ENCODE peak calls at places on chromosomes 3 and 15, in ten cellular contexts. One of them, this sample, is unnamed.

GRCh38 chr3:161314836-161315391 is 56.4 kb downstream of the SPTSSB start:
- DNase-seq in stimulated activated naive CD4-positive, alpha-beta T cell treated with Interleukin-2 at 50 U/mL for 16 hours: no peak
- DNase-seq in body of pancreas: no peak
- DNase-seq in left colon: no peak
- DNase-seq in B cell: no peak
- DNase-seq in activated CD4-positive, alpha-beta T cell treated with anti-CD3 and anti-CD28 coated beads for 24 hours: no peak
- DNase-seq in CD4-positive, alpha-beta T cell: no peak
- DNase-seq in NCI-H460: no peak
- DNase-seq in NCI-H1092 treated with DMSO at 0.1 percent for 48 hours: no peak
- DNase-seq in activated CD4-positive, CD25-positive, alpha-beta regulatory T cell: no peak
- DNase-seq in this sample: no peak

GRCh38 chr3:31004025-31004678 is 109.7 kb upstream of the GADL1 start:
- DNase-seq in stimulated activated naive CD4-positive, alpha-beta T cell treated with Interleukin-2 at 50 U/mL for 16 hours: no peak
- DNase-seq in body of pancreas: no peak
- DNase-seq in left colon: no peak
- DNase-seq in B cell: no peak
- DNase-seq in activated CD4-positive, alpha-beta T cell treated with anti-CD3 and anti-CD28 coated beads for 24 hours: no peak
- DNase-seq in CD4-positive, alpha-beta T cell: no peak
- DNase-seq in NCI-H460: no peak
- DNase-seq in NCI-H1092 treated with DMSO at 0.1 percent for 48 hours: no peak
- DNase-seq in activated CD4-positive, CD25-positive, alpha-beta regulatory T cell: no peak
- DNase-seq in this sample: no peak

GRCh38 chr3:175526609-175527280 is 667.6 kb downstream of the NAALADL2 start:
- DNase-seq in stimulated activated naive CD4-positive, alpha-beta T cell treated with Interleukin-2 at 50 U/mL for 16 hours: no peak
- DNase-seq in body of pancreas: no peak
- DNase-seq in left colon: no peak
- DNase-seq in B cell: peak
- DNase-seq in activated CD4-positive, alpha-beta T cell treated with anti-CD3 and anti-CD28 coated beads for 24 hours: no peak
- DNase-seq in CD4-positive, alpha-beta T cell: no peak
- DNase-seq in NCI-H460: no peak
- DNase-seq in NCI-H1092 treated with DMSO at 0.1 percent for 48 hours: no peak
- DNase-seq in activated CD4-positive, CD25-positive, alpha-beta regulatory T cell: no peak
- DNase-seq in this sample: no peak

GRCh38 chr15:98958918-98959639 is 48.5 kb downstream of the PGPEP1L start:
- DNase-seq in stimulated activated naive CD4-positive, alpha-beta T cell treated with Interleukin-2 at 50 U/mL for 16 hours: no peak
- DNase-seq in body of pancreas: no peak
- DNase-seq in left colon: no peak
- DNase-seq in B cell: no peak
- DNase-seq in activated CD4-positive, alpha-beta T cell treated with anti-CD3 and anti-CD28 coated beads for 24 hours: no peak
- DNase-seq in CD4-positive, alpha-beta T cell: no peak
- DNase-seq in NCI-H460: no peak
- DNase-seq in NCI-H1092 treated with DMSO at 0.1 percent for 48 hours: no peak
- DNase-seq in activated CD4-positive, CD25-positive, alpha-beta regulatory T cell: no peak
- DNase-seq in this sample: no peak

GRCh38 chr15:62706361-62706760 is 336.2 kb upstream of the TPM1 start:
- DNase-seq in stimulated activated naive CD4-positive, alpha-beta T cell treated with Interleukin-2 at 50 U/mL for 16 hours: no peak
- DNase-seq in body of pancreas: no peak
- DNase-seq in left colon: no peak
- DNase-seq in B cell: no peak
- DNase-seq in activated CD4-positive, alpha-beta T cell treated with anti-CD3 and anti-CD28 coated beads for 24 hours: no peak
- DNase-seq in CD4-positive, alpha-beta T cell: no peak
- DNase-seq in NCI-H460: no peak
- DNase-seq in NCI-H1092 treated with DMSO at 0.1 percent for 48 hours: no peak
- DNase-seq in activated CD4-positive, CD25-positive, alpha-beta regulatory T cell: no peak
- DNase-seq in this sample: no peak

GRCh38 chr3:196694202-196694638 is 17.8 kb downstream of the CEP19 start:
- DNase-seq in stimulated activated naive CD4-positive, alpha-beta T cell treated with Interleukin-2 at 50 U/mL for 16 hours: no peak
- DNase-seq in body of pancreas: no peak
- DNase-seq in left colon: no peak
- DNase-seq in B cell: peak
- DNase-seq in activated CD4-positive, alpha-beta T cell treated with anti-CD3 and anti-CD28 coated beads for 24 hours: no peak
- DNase-seq in CD4-positive, alpha-beta T cell: no peak
- DNase-seq in NCI-H460: no peak
- DNase-seq in NCI-H1092 treated with DMSO at 0.1 percent for 48 hours: no peak
- DNase-seq in activated CD4-positive, CD25-positive, alpha-beta regulatory T cell: no peak
- DNase-seq in this sample: no peak

GRCh38 chr3:77325702-77326101 is 285.8 kb downstream of the ROBO2 start:
- DNase-seq in stimulated activated naive CD4-positive, alpha-beta T cell treated with Interleukin-2 at 50 U/mL for 16 hours: no peak
- DNase-seq in body of pancreas: no peak
- DNase-seq in left colon: no peak
- DNase-seq in B cell: no peak
- DNase-seq in activated CD4-positive, alpha-beta T cell treated with anti-CD3 and anti-CD28 coated beads for 24 hours: no peak
- DNase-seq in CD4-positive, alpha-beta T cell: no peak
- DNase-seq in NCI-H460: no peak
- DNase-seq in NCI-H1092 treated with DMSO at 0.1 percent for 48 hours: no peak
- DNase-seq in activated CD4-positive, CD25-positive, alpha-beta regulatory T cell: no peak
- DNase-seq in this sample: no peak

GRCh38 chr3:54120657-54121403 is 1.5 kb upstream of the CACNA2D3 start:
- DNase-seq in stimulated activated naive CD4-positive, alpha-beta T cell treated with Interleukin-2 at 50 U/mL for 16 hours: no peak
- DNase-seq in body of pancreas: peak
- DNase-seq in left colon: no peak
- DNase-seq in B cell: no peak
- DNase-seq in activated CD4-positive, alpha-beta T cell treated with anti-CD3 and anti-CD28 coated beads for 24 hours: no peak
- DNase-seq in CD4-positive, alpha-beta T cell: no peak
- DNase-seq in NCI-H460: no peak
- DNase-seq in NCI-H1092 treated with DMSO at 0.1 percent for 48 hours: peak
- DNase-seq in activated CD4-positive, CD25-positive, alpha-beta regulatory T cell: no peak
- DNase-seq in this sample: no peak

GRCh38 chr3:38580450-38581382 is 68.8 kb downstream of the SCN5A start:
- DNase-seq in stimulated activated naive CD4-positive, alpha-beta T cell treated with Interleukin-2 at 50 U/mL for 16 hours: no peak
- DNase-seq in body of pancreas: no peak
- DNase-seq in left colon: peak
- DNase-seq in B cell: no peak
- DNase-seq in activated CD4-positive, alpha-beta T cell treated with anti-CD3 and anti-CD28 coated beads for 24 hours: no peak
- DNase-seq in CD4-positive, alpha-beta T cell: no peak
- DNase-seq in NCI-H460: no peak
- DNase-seq in NCI-H1092 treated with DMSO at 0.1 percent for 48 hours: no peak
- DNase-seq in activated CD4-positive, CD25-positive, alpha-beta regulatory T cell: no peak
- DNase-seq in this sample: no peak

GRCh38 chr15:52008698-52009434 is 10.2 kb upstream of the MAPK6 start:
- DNase-seq in stimulated activated naive CD4-positive, alpha-beta T cell treated with Interleukin-2 at 50 U/mL for 16 hours: no peak
- DNase-seq in body of pancreas: no peak
- DNase-seq in left colon: no peak
- DNase-seq in B cell: peak
- DNase-seq in activated CD4-positive, alpha-beta T cell treated with anti-CD3 and anti-CD28 coated beads for 24 hours: no peak
- DNase-seq in CD4-positive, alpha-beta T cell: no peak
- DNase-seq in NCI-H460: no peak
- DNase-seq in NCI-H1092 treated with DMSO at 0.1 percent for 48 hours: peak
- DNase-seq in activated CD4-positive, CD25-positive, alpha-beta regulatory T cell: no peak
- DNase-seq in this sample: no peak

GRCh38 chr3:165254812-165255211 is 58.6 kb upstream of the SLITRK3 start:
- DNase-seq in stimulated activated naive CD4-positive, alpha-beta T cell treated with Interleukin-2 at 50 U/mL for 16 hours: no peak
- DNase-seq in body of pancreas: peak
- DNase-seq in left colon: no peak
- DNase-seq in B cell: no peak
- DNase-seq in activated CD4-positive, alpha-beta T cell treated with anti-CD3 and anti-CD28 coated beads for 24 hours: no peak
- DNase-seq in CD4-positive, alpha-beta T cell: no peak
- DNase-seq in NCI-H460: peak
- DNase-seq in NCI-H1092 treated with DMSO at 0.1 percent for 48 hours: peak
- DNase-seq in activated CD4-positive, CD25-positive, alpha-beta regulatory T cell: no peak
- DNase-seq in this sample: no peak

GRCh38 chr15:81516461-81516860 is 142.4 kb upstream of the TMC3 start:
- DNase-seq in stimulated activated naive CD4-positive, alpha-beta T cell treated with Interleukin-2 at 50 U/mL for 16 hours: no peak
- DNase-seq in body of pancreas: no peak
- DNase-seq in left colon: no peak
- DNase-seq in B cell: no peak
- DNase-seq in activated CD4-positive, alpha-beta T cell treated with anti-CD3 and anti-CD28 coated beads for 24 hours: no peak
- DNase-seq in CD4-positive, alpha-beta T cell: no peak
- DNase-seq in NCI-H460: no peak
- DNase-seq in NCI-H1092 treated with DMSO at 0.1 percent for 48 hours: no peak
- DNase-seq in activated CD4-positive, CD25-positive, alpha-beta regulatory T cell: no peak
- DNase-seq in this sample: no peak

GRCh38 chr3:30437172-30437571 is 169.2 kb upstream of the TGFBR2 start:
- DNase-seq in stimulated activated naive CD4-positive, alpha-beta T cell treated with Interleukin-2 at 50 U/mL for 16 hours: no peak
- DNase-seq in body of pancreas: peak
- DNase-seq in left colon: no peak
- DNase-seq in B cell: no peak
- DNase-seq in activated CD4-positive, alpha-beta T cell treated with anti-CD3 and anti-CD28 coated beads for 24 hours: no peak
- DNase-seq in CD4-positive, alpha-beta T cell: no peak
- DNase-seq in NCI-H460: no peak
- DNase-seq in NCI-H1092 treated with DMSO at 0.1 percent for 48 hours: no peak
- DNase-seq in activated CD4-positive, CD25-positive, alpha-beta regulatory T cell: no peak
- DNase-seq in this sample: no peak

GRCh38 chr3:80767599-80767998 is 993.8 kb downstream of the GBE1 start:
- DNase-seq in stimulated activated naive CD4-positive, alpha-beta T cell treated with Interleukin-2 at 50 U/mL for 16 hours: no peak
- DNase-seq in body of pancreas: no peak
- DNase-seq in left colon: no peak
- DNase-seq in B cell: no peak
- DNase-seq in activated CD4-positive, alpha-beta T cell treated with anti-CD3 and anti-CD28 coated beads for 24 hours: no peak
- DNase-seq in CD4-positive, alpha-beta T cell: no peak
- DNase-seq in NCI-H460: no peak
- DNase-seq in NCI-H1092 treated with DMSO at 0.1 percent for 48 hours: no peak
- DNase-seq in activated CD4-positive, CD25-positive, alpha-beta regulatory T cell: no peak
- DNase-seq in this sample: no peak

This sample was measured in GM19239.